ENCODE peak calls at places on chromosomes 16 and 17, in four cellular contexts. K is cardiac fibroblast, M is NT2/D1, Y is lower lobe of right lung. B is an unnamed sample.

GRCh38 chr17:40168262-40168832 is 8.9 kb upstream of the RAPGEFL1 start:
- DNase-seq in K (peak; percentile 85), M (peak; percentile 28), Y (no peak), B (peak; percentile 50)

GRCh38 chr16:65876200-65876498 is 490.3 kb upstream of the CDH5 start:
- DNase-seq in K (peak; percentile 2), M (no peak), Y (no peak), B (no peak)

GRCh38 chr16:2689968-2690830 is 7.9 kb downstream of the KCTD5 start:
- DNase-seq in K (no peak), M (no peak), Y (peak; percentile 71), B (no peak)

GRCh38 chr17:2337811-2338657 is 733 bp downstream of the SGSM2 start:
- DNase-seq in K (peak; percentile 66), M (no peak), Y (peak; percentile 82), B (no peak)

GRCh38 chr17:7740481-7741001 is 23.0 kb downstream of the DNAH2 start:
- DNase-seq in K (no peak), M (no peak), Y (no peak), B (no peak)

GRCh38 chr16:50778284-50779163 is 36.6 kb downstream of the CYLD start:
- DNase-seq in K (no peak), M (no peak), Y (no peak), B (no peak)

GRCh38 chr16:27498916-27499658 is 50.6 kb downstream of the GTF3C1 start:
- DNase-seq in K (no peak), M (no peak), Y (no peak), B (no peak)

GRCh38 chr17:65533855-65534457 is 27.5 kb downstream of the AXIN2 start:
- DNase-seq in K (no peak), M (no peak), Y (no peak), B (no peak)

GRCh38 chr16:17277981-17278381 is 192.8 kb downstream of the XYLT1 start:
- DNase-seq in K (peak; percentile 19), M (no peak), Y (no peak), B (no peak)

GRCh38 chr16:83296505-83296904 is 511.3 kb upstream of the HSBP1 start:
- DNase-seq in K (no peak), M (no peak), Y (no peak), B (no peak)

GRCh38 chr17:61139219-61139618 is 260.4 kb upstream of the TBX2 start:
- DNase-seq in K (peak; percentile 62), M (no peak), Y (no peak), B (peak; percentile 96)

GRCh38 chr16:50712568-50712914 is 19.1 kb downstream of the NOD2 start:
- DNase-seq in K (peak; percentile 41), M (no peak), Y (no peak), B (no peak)

GRCh38 chr17:76683011-76683755 is 27.6 kb downstream of the MXRA7 start:
- DNase-seq in K (no peak), M (no peak), Y (no peak), B (no peak)

GRCh38 chr17:56679148-56679766 is 85.8 kb downstream of the NOG start:
- DNase-seq in K (peak; percentile 36), M (no peak), Y (no peak), B (peak; percentile 12)

GRCh38 chr16:75519175-75519574 is 16.7 kb downstream of the CHST5 start:
- DNase-seq in K (no peak), M (no peak), Y (no peak), B (no peak)

GRCh38 chr16:47142469-47143328 is 1.0 kb downstream of the NETO2 start:
- DNase-seq in K (peak; percentile 38), M (no peak), Y (peak; percentile 48), B (no peak)

GRCh38 chr17:2178798-2179505 is 124.0 kb downstream of the HIC1 start:
- DNase-seq in K (no peak), M (no peak), Y (no peak), B (no peak)

GRCh38 chr16:48687421-48688038 is 77.5 kb upstream of the N4BP1 start:
- DNase-seq in K (peak; percentile 78), M (peak; percentile 50), Y (peak; percentile 52), B (peak; percentile 55)

GRCh38 chr16:648071-648785 is 937 bp upstream of the WDR90 start:
- DNase-seq in K (peak; percentile 31), M (no peak), Y (peak; percentile 70), B (peak; percentile 35)

GRCh38 chr17:81869221-81870154 is 1.6 kb downstream of the ARHGDIA start:
- DNase-seq in K (peak; percentile 55), M (no peak), Y (no peak), B (no peak)

GRCh38 chr17:39194089-39194984 is 3.1 kb downstream of the CACNB1 start:
- DNase-seq in K (peak; percentile 67), M (no peak), Y (peak; percentile 61), B (no peak)

GRCh38 chr16:75252946-75253911 is 1.8 kb upstream of the BCAR1 start:
- DNase-seq in K (peak; percentile 89), M (peak; percentile 98), Y (peak; percentile 46), B (no peak)

GRCh38 chr17:4902540-4902939 is 358 bp downstream of the CHRNE start:
- DNase-seq in K (no peak), M (no peak), Y (peak; percentile 43), B (no peak)

GRCh38 chr16:3112881-3113574 is 642 bp downstream of the ZNF205 start:
- DNase-seq in K (peak; percentile 49), M (no peak), Y (no peak), B (no peak)

GRCh38 chr17:35890774-35891155 is 10.6 kb upstream of the CCL5 start:
- DNase-seq in K (no peak), M (no peak), Y (no peak), B (peak; percentile 70)

GRCh38 chr17:44840274-44840673 is 7.4 kb upstream of the HIGD1B start:
- DNase-seq in K (no peak), M (no peak), Y (no peak), B (peak; percentile 60)

GRCh38 chr17:77145635-77146632 is 5.2 kb downstream of the SEC14L1 start:
- DNase-seq in K (peak; percentile 88), M (no peak), Y (peak; percentile 80), B (no peak)

GRCh38 chr17:77131919-77132318 is 8.8 kb upstream of the SEC14L1 start:
- DNase-seq in K (peak; percentile 88), M (no peak), Y (no peak), B (no peak)

GRCh38 chr16:34078697-34079096 is 619.3 kb downstream of the TP53TG3F start:
- DNase-seq in K (peak; percentile 37), M (peak; percentile 8), Y (no peak), B (peak; percentile 10)

GRCh38 chr16:49931931-49932330 is 76.0 kb upstream of the ZNF423 start:
- DNase-seq in K (no peak), M (no peak), Y (no peak), B (no peak)

GRCh38 chr16:56357291-56357764 is 68.0 kb downstream of the AMFR start:
- DNase-seq in K (peak; percentile 56), M (no peak), Y (peak; percentile 42), B (no peak)

GRCh38 chr17:16486373-16487250 is 5.4 kb downstream of the LRRC75A start:
- DNase-seq in K (peak; percentile 74), M (no peak), Y (peak; percentile 89), B (no peak)

DNA sequence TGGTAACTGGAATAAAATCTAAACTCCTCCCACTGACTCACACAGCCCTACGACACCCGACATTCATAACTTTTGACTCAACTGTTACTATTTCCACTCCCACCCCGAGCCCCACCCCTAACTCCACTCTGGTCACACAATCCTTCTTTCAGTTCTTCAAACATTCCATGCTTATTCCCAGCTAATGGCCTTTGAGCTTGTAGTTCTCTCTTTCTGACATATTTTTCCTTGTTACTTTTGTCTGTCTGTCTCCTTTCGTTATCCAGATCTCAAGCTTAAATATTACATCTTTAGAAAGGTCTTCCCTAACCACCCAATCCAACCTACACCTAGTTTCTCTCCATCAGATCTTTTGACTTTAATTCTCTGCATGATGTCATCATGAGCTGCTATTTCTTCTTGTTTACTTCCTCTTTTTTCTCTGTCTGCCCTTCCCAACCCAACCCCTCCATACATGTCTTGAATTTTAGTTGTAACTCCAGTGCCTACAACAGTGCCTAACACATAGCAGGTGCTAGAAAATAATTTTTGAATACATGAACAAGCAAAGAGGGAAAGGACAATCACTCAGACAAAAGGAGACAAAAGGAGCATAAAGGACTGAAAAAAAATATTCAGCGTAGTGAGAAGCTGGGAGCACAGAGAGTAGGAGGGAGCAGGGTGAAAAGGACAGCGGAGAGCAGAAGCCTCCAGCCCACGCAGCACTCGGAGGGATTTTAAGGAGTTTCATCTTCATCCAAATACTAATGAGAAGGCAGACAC is 65.2 kb upstream of the SMIM36 start:
- DNase-seq in K (peak; percentile 66), M (no peak), Y (peak; percentile 44), B (no peak)
- H3K4me3 ChIP-seq in K (no peak overlapping the region), M (no peak overlapping the region), Y (peak overlapping the region; percentile 41), B (no peak overlapping the region)

GRCh38 chr16:87955302-87956168 is 4.3 kb downstream of the BANP start:
- DNase-seq in K (no peak), M (no peak), Y (no peak), B (no peak)
- H3K4me3 ChIP-seq in K (no peak overlapping the region), M (no peak overlapping the region), Y (no peak overlapping the region), B (no peak overlapping the region)

DNA sequence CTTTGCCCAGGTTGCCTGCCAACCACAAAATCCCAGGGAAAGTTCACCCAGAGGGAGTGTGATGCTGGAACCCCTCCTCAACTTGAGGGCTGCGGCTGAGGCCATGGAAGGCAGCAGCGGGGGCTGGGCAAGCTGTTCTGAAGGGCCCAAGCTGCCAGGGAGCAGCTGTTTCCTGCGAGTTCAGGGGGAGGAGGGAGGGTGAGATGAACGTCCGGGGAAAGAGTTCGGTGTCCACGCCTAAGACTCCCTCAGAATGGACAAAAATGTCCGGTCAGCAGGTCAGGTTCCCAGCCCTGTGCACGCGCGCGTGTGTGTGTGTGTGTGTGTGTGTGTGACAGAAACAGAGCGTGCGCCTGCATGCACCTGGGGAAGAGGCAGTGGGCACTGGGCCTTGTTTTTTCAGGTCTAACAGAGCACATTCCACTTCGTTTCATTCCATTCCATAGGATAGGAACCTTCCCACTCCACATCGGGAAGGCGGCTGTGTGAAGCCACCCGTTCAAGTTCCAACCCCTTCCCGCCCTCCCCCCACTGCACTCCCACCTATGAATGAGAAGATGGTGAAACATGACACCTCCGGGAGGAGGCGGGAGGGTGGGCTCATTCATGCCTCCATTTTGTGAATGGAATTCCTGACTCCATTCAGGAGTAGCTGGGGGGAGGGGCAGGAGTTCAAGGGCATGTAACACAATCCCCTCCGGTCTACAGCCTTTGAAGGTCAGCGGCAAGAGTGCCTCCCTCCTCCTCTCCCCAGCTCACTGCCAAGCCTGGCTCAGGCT is 15.6 kb downstream of the ETV4 start:
- DNase-seq in K (peak; percentile 92), M (peak; percentile 98), Y (peak; percentile 70), B (no peak)
- H3K4me3 ChIP-seq in K (peak overlapping the region; percentile 22), M (peak overlapping the region; percentile 5), Y (peak overlapping the region; percentile 11), B (no peak overlapping the region)

GRCh38 chr16:81069063-81069462 is 8.0 kb downstream of the C16orf46 start:
- DNase-seq in K (no peak), M (no peak), Y (no peak), B (no peak)

GRCh38 chr16:81070979-81071378 is 6.1 kb downstream of the C16orf46 start:
- DNase-seq in K (no peak), M (no peak), Y (no peak), B (no peak)

GRCh38 chr16:81061855-81062608 is 15.0 kb downstream of the C16orf46 start:
- DNase-seq in K (no peak), M (no peak), Y (no peak), B (no peak)

GRCh38 chr16:81067166-81067565 is 9.9 kb downstream of the C16orf46 start:
- DNase-seq in K (no peak), M (no peak), Y (no peak), B (no peak)

DNA sequence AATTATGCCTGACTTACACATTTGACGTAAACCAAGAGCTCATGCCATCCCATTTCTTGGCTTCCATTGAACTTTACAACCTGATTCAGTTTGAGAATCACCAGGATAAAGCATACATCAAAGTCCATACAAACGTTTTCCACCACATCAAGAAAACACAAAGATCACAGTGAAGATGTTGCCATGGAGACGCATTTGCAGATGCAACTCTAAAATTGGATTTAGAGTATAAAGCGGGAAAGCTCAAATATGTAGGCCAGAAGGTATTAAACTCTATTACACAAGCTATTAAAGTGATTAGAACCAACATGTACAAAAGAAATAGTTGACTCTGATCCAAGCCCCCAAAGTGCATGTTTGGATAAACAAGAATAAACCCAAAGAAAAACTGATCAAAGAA is 10.3 kb downstream of the C16orf46 start:
- DNase-seq in K (no peak), M (no peak), Y (no peak), B (peak; percentile 41)
- H3K4me3 ChIP-seq in K (no peak overlapping the region), M (no peak overlapping the region), Y (no peak overlapping the region), B (no peak overlapping the region)